ENCODE peak calls at places on chromosomes 5 and 9, in eight cellular contexts. G is mesendoderm; V is kidney tubule cell; J is neuronal stem cell; H is kidney; Z is stimulated activated CD8-positive, alpha-beta memory T cell treated with anti-CD3 and anti-CD28 coated beads, Interleukin-12 subunit alpha, Interleukin-12 subunit beta, amount 100 ng/mL, for 4 hours; T is GM06990; N is NCI-H510A. I is an unnamed sample.

GRCh38 chr9:69023650-69024049 is 9.7 kb upstream of the PRKACG start:
- DNase-seq in V (no peak), H (no peak), N (no peak), Z (no peak), J (no peak), T (no peak), G (no peak), I (no peak)

GRCh38 chr9:35027871-35028270 is 38.3 kb downstream of the DNAJB5 start:
- DNase-seq in Z (no peak), T (no peak), G (peak), H (no peak), N (no peak), V (no peak), J (no peak), I (no peak)

GRCh38 chr5:124043456-124043855 is 531.5 kb downstream of the CSNK1G3 start:
- DNase-seq in T (no peak), V (peak), J (no peak), N (no peak), H (no peak), G (peak), Z (no peak), I (no peak)

GRCh38 chr9:72856985-72857631 is 95.7 kb downstream of the ALDH1A1 start:
- DNase-seq in Z (no peak), G (peak), N (no peak), V (peak), H (no peak), J (peak), T (no peak), I (peak)

GRCh38 chr5:143893638-143894037 is 81.7 kb downstream of the HMHB1 start:
- DNase-seq in Z (no peak), T (no peak), H (no peak), V (peak), G (no peak), J (no peak), N (peak), I (no peak)

GRCh38 chr9:5562806-5563416 is 52.6 kb downstream of the PDCD1LG2 start:
- DNase-seq in J (no peak), H (no peak), Z (no peak), T (no peak), V (no peak), G (peak), N (no peak), I (no peak)

GRCh38 chr5:31638748-31639418 is at the start of gene PDZD2:
- DNase-seq in V (peak), H (peak), T (peak), J (peak), N (peak), Z (peak), G (peak), I (peak)

GRCh38 chr5:134526483-134527155 is 1.1 kb downstream of the JADE2 start:
- DNase-seq in Z (peak), H (peak), J (peak), G (peak), N (peak), T (peak), V (peak), I (peak)

GRCh38 chr9:103942652-103943051 is 151.5 kb upstream of the SMC2 start:
- DNase-seq in G (no peak), N (peak), Z (no peak), J (no peak), T (no peak), H (no peak), V (no peak), I (no peak)

GRCh38 chr5:129048509-129048908 is 46.0 kb upstream of the ISOC1 start:
- DNase-seq in H (no peak), V (no peak), T (no peak), Z (no peak), J (no peak), G (no peak), N (no peak), I (no peak)

GRCh38 chr9:95830768-95831167 is 44.7 kb upstream of the ERCC6L2 start:
- DNase-seq in J (no peak), N (no peak), H (no peak), V (no peak), T (no peak), Z (no peak), G (no peak), I (no peak)

GRCh38 chr9:19924090-19924489 is 135.3 kb upstream of the SLC24A2 start:
- DNase-seq in V (no peak), Z (no peak), T (no peak), J (no peak), G (no peak), N (no peak), H (no peak), I (no peak)

GRCh38 chr5:158028349-158028748 is 169.4 kb upstream of the CLINT1 start:
- DNase-seq in Z (no peak), T (no peak), G (no peak), V (no peak), J (no peak), N (no peak), H (no peak), I (no peak)

GRCh38 chr9:88478236-88478635 is 56.7 kb upstream of the NXNL2 start:
- DNase-seq in N (no peak), J (no peak), H (no peak), Z (no peak), V (no peak), G (no peak), T (no peak), I (peak)

GRCh38 chr5:177430146-177430951 is 3.9 kb downstream of the GRK6 start:
- DNase-seq in N (no peak), G (no peak), V (no peak), T (peak), Z (no peak), J (no peak), H (no peak), I (no peak)

GRCh38 chr9:16341176-16341575 is 529.3 kb downstream of the BNC2 start:
- DNase-seq in G (no peak), H (no peak), Z (no peak), N (no peak), V (peak), T (no peak), J (no peak), I (peak)

GRCh38 chr5:29114331-29114768 is 2076.0 kb upstream of the CDH9 start:
- DNase-seq in J (no peak), H (no peak), V (no peak), N (no peak), G (peak), Z (no peak), T (no peak), I (no peak)

GRCh38 chr5:139462582-139463276 is at the start of gene ECSCR:
- DNase-seq in H (no peak), G (peak), N (no peak), T (no peak), V (no peak), Z (no peak), J (no peak), I (peak)

GRCh38 chr5:139578348-139578724 is 17.2 kb downstream of the UBE2D2 start:
- DNase-seq in T (no peak), H (no peak), Z (no peak), N (no peak), G (no peak), J (no peak), V (no peak), I (no peak)

GRCh38 chr5:111584651-111585050 is 72.3 kb upstream of the STARD4 start:
- DNase-seq in G (peak), H (no peak), V (peak), T (no peak), N (no peak), Z (no peak), J (no peak), I (peak)

GRCh38 chr5:132506094-132506692 is 15.6 kb upstream of the IRF1 start:
- DNase-seq in N (peak), T (no peak), G (peak), J (no peak), H (no peak), Z (no peak), V (peak), I (peak)

GRCh38 chr5:179827684-179828083 is 7.0 kb downstream of the SQSTM1 start:
- DNase-seq in T (no peak), H (peak), J (no peak), V (peak), N (no peak), G (no peak), Z (no peak), I (peak)

GRCh38 chr9:113919422-113919821 is 43.3 kb downstream of the ZNF618 start:
- DNase-seq in V (no peak), J (no peak), N (no peak), T (no peak), Z (no peak), G (no peak), H (no peak), I (no peak)

GRCh38 chr9:129826759-129827158 is 2.8 kb upstream of the TOR1A start:
- DNase-seq in Z (no peak), G (no peak), T (no peak), N (no peak), J (no peak), H (no peak), V (no peak), I (no peak)

GRCh38 chr5:122772446-122772845 is 2.4 kb upstream of the SNX2 start:
- DNase-seq in V (peak), N (no peak), T (no peak), J (no peak), H (no peak), Z (no peak), G (peak), I (peak)

GRCh38 chr9:81687521-81688261 is 1.7 kb downstream of the TLE1 start:
- DNase-seq in T (no peak), V (peak), Z (no peak), J (peak), H (peak), G (peak), N (no peak), I (peak)

GRCh38 chr5:78778538-78778937 is 130.0 kb upstream of the LHFPL2 start:
- DNase-seq in V (no peak), J (no peak), T (no peak), Z (no peak), G (no peak), H (no peak), N (no peak), I (peak)

GRCh38 chr5:66170196-66170919 is 26.3 kb downstream of the SREK1 start:
- DNase-seq in H (no peak), G (no peak), N (no peak), Z (no peak), V (no peak), T (no peak), J (no peak), I (no peak)

GRCh38 chr5:71809446-71809845 is 90.4 kb downstream of the CARTPT start:
- DNase-seq in T (no peak), H (no peak), V (no peak), J (no peak), G (no peak), Z (no peak), N (no peak), I (no peak)

GRCh38 chr5:122906768-122907167 is 61.4 kb downstream of the SNX24 start:
- DNase-seq in G (peak), Z (no peak), H (no peak), J (no peak), V (peak), T (no peak), N (no peak), I (peak)

GRCh38 chr9:130064621-130065020 is 10.9 kb downstream of the GPR107 start:
- DNase-seq in G (peak), J (no peak), V (no peak), Z (no peak), N (no peak), T (no peak), H (no peak), I (no peak)

GRCh38 chr5:57677235-57677634 is 194.6 kb upstream of the ACTBL2 start:
- DNase-seq in Z (no peak), V (no peak), J (no peak), G (no peak), N (no peak), H (no peak), T (no peak), I (no peak)

GRCh38 chr5:83077662-83078261 is 415 bp downstream of the XRCC4 start:
- DNase-seq in N (no peak), G (peak), Z (no peak), J (no peak), V (no peak), T (no peak), H (no peak), I (peak)

GRCh38 chr5:149428032-149428431 is 48.9 kb upstream of the IL17B start:
- DNase-seq in V (no peak), T (no peak), J (no peak), N (no peak), G (no peak), H (no peak), Z (no peak), I (no peak)

GRCh38 chr9:92970467-92970923 is 23.2 kb downstream of the FGD3 start:
- DNase-seq in Z (no peak), T (no peak), G (peak), H (no peak), V (peak), J (peak), N (no peak), I (peak)

GRCh38 chr9:37800631-37801286 is at the start of gene DCAF10:
- DNase-seq in H (peak), V (peak), J (peak), T (peak), G (peak), Z (peak), N (peak), I (peak)

I was measured in EL.